ENCODE peak calls at places on chromosomes 16 and 17, in five cellular contexts. X, W, N, B and J are unnamed samples.

GRCh38 chr16:57191056-57191536 is 5.0 kb downstream of the RSPRY1 start:
- DNase-seq in W (no peak), B (no peak), X (no peak), N (no peak), J (no peak)

GRCh38 chr17:74437702-74438101 is 5.8 kb downstream of the GPRC5C start:
- DNase-seq in X (no peak), N (no peak), B (peak; percentile 57), W (no peak), J (no peak)

GRCh38 chr17:52170963-52171572 is 12.6 kb upstream of the CA10 start:
- DNase-seq in B (peak; percentile 73), W (no peak), N (no peak), X (peak; percentile 22), J (no peak)

GRCh38 chr17:142102-142661 is 4.8 kb downstream of the SCGB1C2 start:
- DNase-seq in N (no peak), X (no peak), W (peak; percentile 25), B (peak; percentile 61), J (no peak)

GRCh38 chr17:7064248-7064647 is 15.8 kb downstream of the CLEC10A start:
- DNase-seq in N (no peak), B (peak; percentile 7), X (no peak), W (no peak), J (no peak)

GRCh38 chr17:59331929-59332889 is 754 bp downstream of the YPEL2 start:
- DNase-seq in B (no peak), N (peak; percentile 18), W (no peak), X (peak; percentile 64), J (no peak)

GRCh38 chr17:36980281-36980761 is 31.6 kb downstream of the AATF start:
- DNase-seq in W (no peak), N (no peak), X (no peak), B (peak; percentile 15), J (no peak)

GRCh38 chr16:2857451-2858244 is at the start of gene PRSS22:
- DNase-seq in X (no peak), W (no peak), B (no peak), N (no peak), J (no peak)

GRCh38 chr17:57784226-57784895 is 39.3 kb upstream of the CCDC182 start:
- DNase-seq in W (no peak), B (no peak), X (no peak), N (no peak), J (no peak)

GRCh38 chr16:75250809-75251279 is 580 bp downstream of the BCAR1 start:
- DNase-seq in B (no peak), W (no peak), N (no peak), X (peak; percentile 56), J (no peak)